ENCODE peak calls at places on chromosomes 1 and 21, in seven cellular contexts. J, P, Y, F, E, B and X are unnamed samples.

GRCh38 chr1:225526878-225527277 is 99.0 kb upstream of the LBR start:
- DNase-seq in J (no peak), P (no peak), Y (no peak), F (no peak), E (no peak), B (no peak), X (no peak)

GRCh38 chr1:94514095-94514727 is 27.3 kb downstream of the F3 start:
- DNase-seq in J (peak), P (no peak), Y (no peak), F (no peak), E (no peak), B (no peak), X (no peak)

GRCh38 chr1:84944767-84945486 is 51.9 kb upstream of the LPAR3 start:
- DNase-seq in J (peak), P (peak), Y (peak), F (peak), E (peak), B (peak), X (peak)

GRCh38 chr21:44785620-44786344 is 15.8 kb downstream of the UBE2G2 start:
- DNase-seq in J (no peak), P (no peak), Y (no peak), F (no peak), E (no peak), B (no peak), X (peak)

GRCh38 chr1:232845521-232845920 is 40.3 kb downstream of the MAP10 start:
- DNase-seq in J (no peak), P (no peak), Y (no peak), F (no peak), E (no peak), B (no peak), X (no peak)

GRCh38 chr1:232501856-232502255 is 128.1 kb downstream of the SIPA1L2 start:
- DNase-seq in J (no peak), P (no peak), Y (no peak), F (no peak), E (no peak), B (no peak), X (no peak)

GRCh38 chr1:160844447-160845232 is 18.0 kb downstream of the CD244 start:
- DNase-seq in J (no peak), P (no peak), Y (no peak), F (no peak), E (no peak), B (no peak), X (no peak)

GRCh38 chr1:65189716-65190115 is 41.7 kb downstream of the AK4 start:
- DNase-seq in J (no peak), P (no peak), Y (no peak), F (no peak), E (no peak), B (no peak), X (peak)

GRCh38 chr1:11198851-11199628 is 9.9 kb downstream of the ANGPTL7 start:
- DNase-seq in J (no peak), P (no peak), Y (no peak), F (no peak), E (no peak), B (no peak), X (no peak)

GRCh38 chr1:221834698-221835538 is 93.0 kb upstream of the DUSP10 start:
- DNase-seq in J (no peak), P (no peak), Y (no peak), F (no peak), E (no peak), B (no peak), X (no peak)

GRCh38 chr1:239361403-239361802 is 25.0 kb upstream of the CHRM3 start:
- DNase-seq in J (peak), P (no peak), Y (no peak), F (peak), E (no peak), B (no peak), X (peak)

GRCh38 chr1:191963286-191963685 is 195.0 kb upstream of the RGS18 start:
- DNase-seq in J (no peak), P (no peak), Y (no peak), F (no peak), E (no peak), B (no peak), X (no peak)

GRCh38 chr21:41710823-41711160 is 56.1 kb downstream of the RIPK4 start:
- DNase-seq in J (no peak), P (no peak), Y (no peak), F (no peak), E (no peak), B (no peak), X (no peak)

GRCh38 chr1:11873395-11873794 is 14.7 kb upstream of the NPPB start:
- DNase-seq in J (no peak), P (no peak), Y (no peak), F (no peak), E (no peak), B (no peak), X (no peak)

GRCh38 chr1:21586926-21587601 is 77.8 kb downstream of the ALPL start:
- DNase-seq in J (peak), P (no peak), Y (peak), F (peak), E (no peak), B (no peak), X (peak)

GRCh38 chr1:193540511-193540910 is 354.1 kb upstream of the B3GALT2 start:
- DNase-seq in J (no peak), P (no peak), Y (no peak), F (no peak), E (no peak), B (no peak), X (no peak)

GRCh38 chr1:27542463-27543273 is 52.7 kb upstream of the WASF2 start:
- DNase-seq in J (peak), P (no peak), Y (peak), F (no peak), E (no peak), B (no peak), X (peak)

GRCh38 chr1:150796374-150796773 is 11.7 kb downstream of the CTSK start:
- DNase-seq in J (no peak), P (no peak), Y (no peak), F (no peak), E (no peak), B (no peak), X (no peak)

GRCh38 chr1:28365864-28366263 is 3.7 kb upstream of the PHACTR4 start:
- DNase-seq in J (no peak), P (no peak), Y (no peak), F (no peak), E (no peak), B (no peak), X (no peak)

GRCh38 chr1:13949571-13949970 is 249.6 kb downstream of the PRDM2 start:
- DNase-seq in J (no peak), P (no peak), Y (no peak), F (no peak), E (no peak), B (no peak), X (no peak)

GRCh38 chr1:60427701-60428100 is 354.1 kb upstream of the C1orf87 start:
- DNase-seq in J (no peak), P (no peak), Y (no peak), F (no peak), E (no peak), B (no peak), X (peak)

GRCh38 chr1:32892368-32893197 is 6.3 kb downstream of the HPCA start:
- DNase-seq in J (no peak), P (peak), Y (peak), F (no peak), E (no peak), B (no peak), X (peak)

GRCh38 chr1:54487571-54488050 is 60.4 kb upstream of the ACOT11 start:
- DNase-seq in J (no peak), P (no peak), Y (peak), F (no peak), E (no peak), B (no peak), X (no peak)

GRCh38 chr1:89673251-89673650 is 40.3 kb downstream of the LRRC8C start:
- DNase-seq in J (no peak), P (no peak), Y (no peak), F (no peak), E (no peak), B (no peak), X (peak)

GRCh38 chr1:1438531-1439381 is 3.3 kb downstream of the VWA1 start:
- DNase-seq in J (no peak), P (no peak), Y (peak), F (no peak), E (no peak), B (no peak), X (no peak)

GRCh38 chr1:167871331-167871730 is 42.6 kb downstream of the ADCY10 start:
- DNase-seq in J (peak), P (no peak), Y (no peak), F (no peak), E (no peak), B (no peak), X (no peak)

GRCh38 chr21:14916676-14917141 is 148.1 kb downstream of the NRIP1 start:
- DNase-seq in J (no peak), P (no peak), Y (no peak), F (no peak), E (no peak), B (no peak), X (peak)

GRCh38 chr1:218507355-218508002 is 162.3 kb downstream of the TGFB2 start:
- DNase-seq in J (no peak), P (no peak), Y (no peak), F (no peak), E (no peak), B (no peak), X (no peak)

GRCh38 chr1:19038732-19039131 is 82.3 kb upstream of the IFFO2 start:
- DNase-seq in J (no peak), P (no peak), Y (no peak), F (no peak), E (no peak), B (no peak), X (no peak)